ENCODE peak calls at places on chromosomes 13 and 19, in eight cellular contexts. H is tibial nerve, K is lower lobe of right lung, P is IMR-90, I is Caco-2, U is PC-3, J is heart left ventricle, V is psoas muscle. X is an unnamed sample.
A peak's percentile ranks its signal among the peaks of the same experiment; 100 is the strongest.

GRCh38 chr19:10707440-10707839 is 6.2 kb downstream of the QTRT1 start:
- DNase-seq in J (no peak), P (no peak), I (no peak), K (no peak), V (no peak), H (no peak), U (no peak), X (no peak)

GRCh38 chr13:99281811-99282263 is 23.7 kb upstream of the GPR18 start:
- DNase-seq in I (no peak), J (peak; percentile 76), H (peak; percentile 76), P (no peak), V (peak; percentile 85), U (no peak), K (peak; percentile 81), X (no peak)

GRCh38 chr13:77857810-77858209 is 60.8 kb downstream of the EDNRB start:
- DNase-seq in I (no peak), H (no peak), V (no peak), U (no peak), J (no peak), P (peak; percentile 72), K (no peak), X (no peak)

GRCh38 chr19:29098863-29099481 is 114.0 kb downstream of the UQCRFS1 start:
- DNase-seq in K (peak; percentile 59), J (no peak), V (peak; percentile 88), I (no peak), P (peak; percentile 77), H (peak; percentile 64), U (peak; percentile 63), X (peak; percentile 92)

GRCh38 chr13:96671073-96671472 is 323.2 kb downstream of the OXGR1 start:
- DNase-seq in I (no peak), H (no peak), P (no peak), V (no peak), J (no peak), U (peak; percentile 72), K (no peak), X (no peak)

GRCh38 chr19:21765151-21765550 is 2.2 kb downstream of the ZNF100 start:
- DNase-seq in K (no peak), U (no peak), V (no peak), J (no peak), P (no peak), H (no peak), I (no peak), X (no peak)

GRCh38 chr19:37654525-37654832 is 786 bp downstream of the ZFP30 start:
- DNase-seq in V (no peak), H (no peak), I (no peak), U (peak; percentile 19), P (peak; percentile 26), J (no peak), K (no peak), X (no peak)

GRCh38 chr19:12773571-12773970 is 1.8 kb downstream of the HOOK2 start:
- DNase-seq in P (peak; percentile 35), H (no peak), I (no peak), U (peak; percentile 56), V (no peak), J (no peak), K (no peak), X (no peak)

GRCh38 chr13:78660130-78660857 is 1.3 kb upstream of the OBI1 start:
- DNase-seq in K (no peak), U (no peak), V (peak; percentile 44), H (peak; percentile 7), I (no peak), P (no peak), J (no peak), X (no peak)

DNA sequence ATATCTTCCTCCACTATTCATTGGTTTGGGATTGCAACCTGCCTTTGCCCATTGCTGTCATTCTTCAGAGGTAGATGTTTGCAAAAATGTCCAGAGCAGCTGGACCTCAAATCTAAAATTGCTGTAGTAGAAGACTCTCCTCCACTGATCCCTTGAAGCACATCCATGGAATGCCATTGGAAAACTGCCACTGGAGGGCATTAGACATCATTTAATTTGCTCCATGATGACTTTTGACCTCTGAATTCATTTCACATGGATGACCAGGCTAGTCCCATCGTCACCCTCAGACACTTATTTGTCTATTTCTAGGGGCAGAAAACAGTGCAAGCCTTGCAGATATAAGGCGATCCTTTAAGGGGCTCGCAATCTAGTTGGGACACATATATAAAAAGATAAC is 33.9 kb upstream of the FLT1 start:
- DNase-seq in U (peak; percentile 34), P (no peak), K (no peak), I (no peak), J (no peak), V (no peak), H (no peak), X (no peak)
- TF ChIP-seq CTCF in U (peak; percentile 34), P (peak; percentile 13), K (no peak), I (peak; percentile 36), J (no peak), V (no peak), H (no peak), X (peak; percentile 12)

GRCh38 chr19:40604647-40605200 is 3.6 kb downstream of the LTBP4 start:
- DNase-seq in K (no peak), H (no peak), P (no peak), V (no peak), J (no peak), U (peak; percentile 42), I (peak; percentile 67), X (no peak)
- H3K4me3 ChIP-seq in K (peak overlapping the region; percentile 59), H (peak overlapping the region; percentile 52), P (no peak overlapping the region), V (peak overlapping the region; percentile 67), J (no peak overlapping the region), U (peak overlapping the region; percentile 71), I (peak overlapping the region; percentile 55), X (peak overlapping the region; percentile 50)

DNA sequence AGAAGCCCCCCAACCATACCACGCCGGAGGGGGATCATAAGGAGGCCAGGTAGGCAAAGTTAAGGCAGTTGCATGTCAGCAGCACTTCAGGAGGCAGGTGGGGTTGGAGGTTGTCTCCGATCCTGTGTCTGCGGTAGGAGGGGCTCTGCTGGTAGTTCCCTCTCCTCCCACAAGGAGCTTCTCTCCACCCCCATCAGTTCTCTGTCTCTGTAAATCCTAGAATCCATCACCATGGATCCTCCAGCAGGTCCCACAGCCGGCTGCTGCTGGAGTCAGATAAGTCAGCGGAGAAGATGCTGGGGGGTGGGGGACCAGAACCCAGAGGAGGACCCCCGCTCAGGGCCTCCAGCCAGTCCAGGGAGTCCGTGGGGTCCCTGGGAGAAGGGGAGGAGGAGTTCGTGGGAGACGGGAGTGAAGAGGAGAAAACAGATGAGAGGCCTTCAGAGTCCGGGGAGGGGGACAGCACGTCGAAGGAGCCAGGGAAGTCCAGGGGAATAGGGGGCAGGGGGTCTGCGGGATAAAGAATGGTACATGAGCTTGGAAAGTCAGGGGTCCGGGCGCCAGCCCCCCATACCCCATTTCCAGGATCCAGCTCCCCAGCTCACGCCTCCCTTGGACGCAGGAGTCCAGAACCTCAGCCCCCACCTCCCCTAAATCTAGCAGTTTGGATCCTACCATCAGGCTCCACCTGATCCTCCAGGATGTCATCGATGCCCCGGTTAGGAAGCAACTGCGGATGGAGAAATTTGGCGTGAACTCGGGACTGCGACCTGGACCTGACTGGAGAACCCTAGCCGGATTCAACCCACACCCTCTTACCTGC is 6.3 kb downstream of the MAMSTR start:
- DNase-seq in J (no peak), V (peak; percentile 53), P (peak; percentile 31), I (peak; percentile 64), U (no peak), K (no peak), H (no peak), X (no peak)
- TF ChIP-seq CTCF in J (no peak), V (no peak), P (peak; percentile 30), I (peak; percentile 31), U (no peak), K (no peak), H (peak; percentile 17), X (peak; percentile 21)

GRCh38 chr13:110797230-110797877 is 83.9 kb downstream of the ING1 start:
- DNase-seq in I (no peak), K (no peak), P (no peak), H (no peak), J (no peak), V (no peak), U (peak; percentile 42), X (no peak)

GRCh38 chr13:110798595-110798994 is 85.1 kb downstream of the ING1 start:
- DNase-seq in V (no peak), U (no peak), I (no peak), P (no peak), J (no peak), K (no peak), H (no peak), X (no peak)

GRCh38 chr13:110801044-110801443 is 87.5 kb downstream of the ING1 start:
- DNase-seq in J (no peak), K (no peak), P (no peak), H (no peak), I (no peak), V (no peak), U (no peak), X (no peak)

GRCh38 chr13:110794209-110794608 is 80.7 kb downstream of the ING1 start:
- DNase-seq in H (no peak), K (no peak), P (no peak), I (no peak), U (no peak), V (no peak), J (no peak), X (no peak)

GRCh38 chr13:110799246-110800236 is 86.0 kb downstream of the ING1 start:
- DNase-seq in P (peak; percentile 95), K (no peak), I (no peak), H (peak; percentile 33), V (peak; percentile 67), J (no peak), U (no peak), X (peak; percentile 69)
- H3K4me3 ChIP-seq in P (peak overlapping the region; percentile 33), K (peak overlapping the region; percentile 22), I (no peak overlapping the region), H (peak overlapping the region; percentile 2), V (peak overlapping the region; percentile 32), J (no peak overlapping the region), U (no peak overlapping the region), X (peak overlapping the region; percentile 36)

DNA sequence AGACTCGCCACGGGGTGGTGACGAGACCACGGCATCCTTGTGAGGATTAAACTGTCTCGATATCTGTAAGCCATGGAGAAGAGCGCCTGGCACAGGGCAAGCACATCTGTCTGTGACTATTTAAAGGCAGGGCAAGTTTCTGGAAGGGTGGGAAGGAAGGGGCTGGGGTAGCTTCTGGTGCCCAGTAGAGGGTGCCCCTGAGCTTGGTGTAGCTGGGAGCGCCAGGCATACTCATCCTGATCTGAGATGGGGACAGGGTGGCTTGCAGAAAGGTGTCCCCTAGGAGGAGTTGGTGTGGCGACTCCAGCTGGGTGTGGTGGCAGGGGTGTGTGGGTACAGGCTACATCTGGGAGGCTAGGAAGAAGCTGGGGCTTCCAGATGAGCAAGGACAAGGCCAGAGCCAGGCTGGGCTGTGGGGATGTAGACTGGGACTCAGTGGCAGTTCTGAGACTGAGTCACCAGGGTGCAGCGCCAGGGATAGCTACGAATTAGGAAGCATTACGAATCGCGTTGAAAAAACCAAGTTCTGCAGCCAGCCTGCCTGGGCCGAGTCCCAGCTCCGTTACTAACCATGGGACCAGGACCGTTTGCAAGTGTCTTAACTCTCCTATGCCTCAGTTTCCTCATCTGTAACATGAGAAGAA is 23.1 kb upstream of the ASPDH start:
- DNase-seq in K (no peak), J (no peak), U (no peak), V (no peak), I (no peak), P (no peak), H (no peak), X (no peak)
- TF ChIP-seq CTCF in K (no peak), J (no peak), U (peak; percentile 48), V (no peak), I (no peak), P (no peak), H (no peak), X (no peak)